ENCODE peak calls at places on chromosomes 1 and 21, in seven cellular contexts. O, A, K, W, D, L and P are unnamed samples.

GRCh38 chr1:93111561-93111960 is 32.5 kb downstream of the MTF2 start:
- DNase-seq in K (no peak), W (no peak), D (no peak), O (no peak), L (peak), A (no peak), P (no peak)

GRCh38 chr21:31176725-31177124 is 138.4 kb upstream of the KRTAP19-8 start:
- DNase-seq in W (no peak), O (no peak), A (no peak), L (no peak), K (no peak), D (no peak), P (no peak)

GRCh38 chr1:86194491-86195034 is 38.0 kb upstream of the COL24A1 start:
- DNase-seq in W (no peak), O (no peak), K (peak), A (no peak), L (no peak), D (no peak), P (no peak)

GRCh38 chr1:198556969-198557368 is 16.5 kb upstream of the ATP6V1G3 start:
- DNase-seq in L (no peak), O (peak), K (no peak), W (no peak), A (no peak), D (no peak), P (peak)

GRCh38 chr1:9201421-9202239 is 32.9 kb upstream of the H6PD start:
- DNase-seq in L (peak), O (no peak), A (peak), K (peak), W (peak), D (no peak), P (no peak)

GRCh38 chr1:111463029-111463683 is 10.6 kb upstream of the C1orf162 start:
- DNase-seq in K (no peak), D (no peak), L (peak), W (no peak), O (no peak), A (no peak), P (no peak)

GRCh38 chr1:4178501-4178900 is 278.4 kb upstream of the C1orf174 start:
- DNase-seq in O (no peak), D (no peak), L (no peak), W (no peak), A (no peak), K (no peak), P (peak)

GRCh38 chr1:1308756-1309524 is 543 bp downstream of the PUSL1 start:
- DNase-seq in L (no peak), W (peak), A (peak), O (no peak), K (no peak), D (no peak), P (peak)

GRCh38 chr1:226863446-226863845 is 7.0 kb upstream of the PSEN2 start:
- DNase-seq in W (no peak), K (peak), L (peak), O (no peak), A (no peak), D (peak), P (no peak)

GRCh38 chr21:29182674-29183073 is 52.2 kb downstream of the MAP3K7CL start:
- DNase-seq in O (no peak), L (no peak), K (no peak), D (no peak), W (no peak), A (no peak), P (no peak)

GRCh38 chr1:77060000-77060399 is 159.2 kb downstream of the PIGK start:
- DNase-seq in L (no peak), O (no peak), K (no peak), A (no peak), W (no peak), D (no peak), P (no peak)

GRCh38 chr1:51534447-51534846 is 15.4 kb upstream of the EPS15 start:
- DNase-seq in A (no peak), W (no peak), O (peak), L (no peak), K (no peak), D (no peak), P (no peak)

GRCh38 chr1:1360511-1361169 is 2.3 kb upstream of the MXRA8 start:
- DNase-seq in L (peak), A (peak), O (no peak), D (peak), K (peak), W (peak), P (no peak)

GRCh38 chr1:43843684-43844083 is 89.9 kb upstream of the ARTN start:
- DNase-seq in K (no peak), W (no peak), O (no peak), A (no peak), D (no peak), L (no peak), P (no peak)

GRCh38 chr1:52662645-52663313 is 29.8 kb downstream of the SHISAL2A start:
- DNase-seq in L (peak), A (no peak), D (no peak), O (no peak), K (peak), W (no peak), P (no peak)

GRCh38 chr1:171912509-171913185 is 71.3 kb downstream of the DNM3 start:
- DNase-seq in K (no peak), A (no peak), W (no peak), L (no peak), O (no peak), D (no peak), P (no peak)

GRCh38 chr21:41359289-41359688 is 2.5 kb upstream of the MX2 start:
- DNase-seq in A (no peak), D (no peak), L (no peak), K (no peak), W (no peak), O (no peak), P (no peak)

GRCh38 chr1:94805912-94806311 is 14.2 kb upstream of the SLC44A3 start:
- DNase-seq in W (no peak), O (peak), A (no peak), K (peak), D (no peak), L (peak), P (peak)

GRCh38 chr1:224767031-224767430 is 150.9 kb downstream of the CNIH3 start:
- DNase-seq in L (no peak), K (no peak), W (no peak), D (no peak), A (no peak), O (no peak), P (no peak)

GRCh38 chr1:56137090-56137489 is 442.3 kb downstream of the PLPP3 start:
- DNase-seq in A (no peak), O (no peak), K (no peak), L (no peak), D (no peak), W (no peak), P (no peak)

GRCh38 chr1:227915564-227916553 is 31.9 kb downstream of the WNT9A start:
- DNase-seq in D (no peak), A (no peak), W (no peak), K (no peak), L (no peak), O (no peak), P (no peak)

GRCh38 chr1:92481598-92482403 is 4.9 kb downstream of the GFI1 start:
- DNase-seq in D (no peak), W (no peak), L (no peak), O (no peak), K (no peak), A (no peak), P (peak)

GRCh38 chr1:88117597-88117996 is 566.5 kb upstream of the PKN2 start:
- DNase-seq in A (no peak), K (no peak), O (no peak), L (no peak), D (no peak), W (no peak), P (no peak)

GRCh38 chr1:206706298-206706791 is 21.6 kb downstream of the MAPKAPK2 start:
- DNase-seq in D (peak), K (peak), W (peak), A (peak), L (peak), O (no peak), P (no peak)

GRCh38 chr21:42248783-42249597 is 30.1 kb downstream of the ABCG1 start:
- DNase-seq in D (no peak), W (no peak), K (no peak), L (no peak), O (peak), A (no peak), P (peak)

GRCh38 chr1:61053712-61054608 is 28.4 kb upstream of the NFIA start:
- DNase-seq in K (no peak), L (peak), O (no peak), W (peak), A (peak), D (no peak), P (no peak)

GRCh38 chr1:222048030-222048632 is 306.2 kb upstream of the DUSP10 start:
- DNase-seq in L (peak), O (peak), D (peak), W (no peak), K (peak), A (no peak), P (peak)

GRCh38 chr1:64745181-64745985 is 508 bp downstream of the RAVER2 start:
- DNase-seq in A (peak), L (peak), K (no peak), W (peak), D (no peak), O (no peak), P (peak)

GRCh38 chr1:70992521-70992920 is 55.1 kb downstream of the PTGER3 start:
- DNase-seq in W (no peak), L (no peak), K (no peak), A (no peak), O (no peak), D (no peak), P (no peak)

GRCh38 chr1:46244656-46245371 is 2.7 kb upstream of the RAD54L start:
- DNase-seq in O (peak), K (peak), L (peak), A (no peak), D (no peak), W (no peak), P (peak)

GRCh38 chr1:181392133-181392532 is 91.2 kb upstream of the CACNA1E start:
- DNase-seq in K (no peak), A (no peak), O (no peak), L (no peak), D (no peak), W (no peak), P (no peak)

GRCh38 chr1:145952903-145953302 is 4.9 kb downstream of the LIX1L start:
- DNase-seq in D (no peak), O (no peak), W (no peak), L (no peak), K (no peak), A (no peak), P (no peak)

GRCh38 chr1:205716371-205717132 is 33.4 kb downstream of the NUCKS1 start:
- DNase-seq in O (no peak), L (no peak), W (no peak), D (no peak), A (no peak), K (no peak), P (no peak)

GRCh38 chr1:162629651-162630050 is 2.6 kb upstream of the DDR2 start:
- DNase-seq in O (no peak), D (peak), A (no peak), W (no peak), K (peak), L (peak), P (no peak)

GRCh38 chr21:34280987-34281386 is 82.8 kb upstream of the KCNE2 start:
- DNase-seq in L (peak), W (no peak), D (no peak), O (no peak), K (no peak), A (peak), P (no peak)

GRCh38 chr1:211328084-211328694 is 1.6 kb downstream of the TRAF5 start:
- DNase-seq in D (no peak), K (no peak), O (no peak), W (no peak), A (no peak), L (no peak), P (no peak)

GRCh38 chr1:119605686-119606085 is 42.4 kb downstream of the ZNF697 start:
- DNase-seq in W (no peak), A (no peak), K (no peak), L (no peak), O (no peak), D (no peak), P (no peak)

GRCh38 chr21:41663805-41664788 is 102.8 kb downstream of the RIPK4 start:
- DNase-seq in L (peak), D (no peak), A (no peak), O (peak), W (peak), K (no peak), P (no peak)

GRCh38 chr1:109598655-109599054 is 20.8 kb downstream of the GNAT2 start:
- DNase-seq in O (no peak), K (no peak), D (no peak), L (no peak), W (no peak), A (no peak), P (no peak)
- TF ChIP-seq CTCF in O (peak), K (peak), D (no peak), L (peak), W (no peak), A (no peak), P (no peak)

GRCh38 chr21:43760391-43760958 is 15.6 kb downstream of the CSTB start:
- DNase-seq in W (no peak), K (no peak), O (no peak), D (no peak), L (no peak), A (no peak), P (no peak)
- TF ChIP-seq CTCF in W (no peak), K (no peak), O (no peak), D (no peak), L (no peak), A (no peak), P (no peak)

DNA sequence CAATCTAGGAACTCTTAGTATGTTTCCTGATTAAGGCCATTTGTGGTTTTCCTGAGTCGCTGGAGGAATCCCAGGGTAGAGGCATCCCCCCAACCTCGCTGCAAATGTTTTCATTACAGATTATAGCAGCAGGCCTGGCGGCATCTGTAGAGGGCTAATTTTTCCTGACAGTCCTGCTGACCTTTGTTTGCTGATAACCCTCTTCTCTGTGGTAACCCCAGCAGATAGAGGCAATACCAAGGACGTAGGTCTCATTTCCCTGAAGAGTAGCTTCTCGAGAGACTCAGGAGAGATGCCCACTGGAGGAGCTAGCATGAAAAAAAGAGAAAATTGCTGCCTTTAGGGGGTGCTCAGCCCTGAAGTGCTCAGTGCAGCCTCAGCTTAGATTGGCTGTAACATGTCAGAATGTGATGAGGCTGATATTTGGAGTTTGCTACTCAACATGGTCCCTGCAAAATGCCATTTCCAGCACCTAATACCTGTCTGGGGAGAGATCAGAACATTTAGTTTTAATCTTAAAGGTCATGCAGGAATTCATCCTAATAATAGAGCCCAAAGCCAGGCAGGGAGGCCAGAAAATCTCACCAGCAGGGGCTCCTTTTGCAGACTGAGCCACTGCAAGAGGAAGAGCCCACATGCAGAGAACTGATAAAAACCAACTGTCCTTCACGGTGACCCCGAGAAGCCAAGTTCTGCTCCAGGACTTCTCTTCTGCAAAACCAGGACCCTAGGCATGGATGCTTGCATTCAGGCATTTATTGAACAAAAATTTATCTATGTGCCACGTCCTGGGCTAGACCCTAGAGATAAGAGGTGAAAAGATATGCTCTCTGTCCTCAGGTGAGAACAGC is 184.5 kb downstream of the KAZN start:
- DNase-seq in L (no peak), O (no peak), W (no peak), A (no peak), K (no peak), D (no peak), P (no peak)
- TF ChIP-seq CTCF in L (no peak), O (no peak), W (no peak), A (no peak), K (peak), D (no peak), P (no peak)

GRCh38 chr1:156336242-156336641 is 1.9 kb downstream of the CCT3 start:
- DNase-seq in O (peak), L (no peak), W (no peak), D (no peak), K (no peak), A (no peak), P (peak)
- TF ChIP-seq CTCF in O (peak), L (peak), W (no peak), D (peak), K (peak), A (no peak), P (no peak)

DNA sequence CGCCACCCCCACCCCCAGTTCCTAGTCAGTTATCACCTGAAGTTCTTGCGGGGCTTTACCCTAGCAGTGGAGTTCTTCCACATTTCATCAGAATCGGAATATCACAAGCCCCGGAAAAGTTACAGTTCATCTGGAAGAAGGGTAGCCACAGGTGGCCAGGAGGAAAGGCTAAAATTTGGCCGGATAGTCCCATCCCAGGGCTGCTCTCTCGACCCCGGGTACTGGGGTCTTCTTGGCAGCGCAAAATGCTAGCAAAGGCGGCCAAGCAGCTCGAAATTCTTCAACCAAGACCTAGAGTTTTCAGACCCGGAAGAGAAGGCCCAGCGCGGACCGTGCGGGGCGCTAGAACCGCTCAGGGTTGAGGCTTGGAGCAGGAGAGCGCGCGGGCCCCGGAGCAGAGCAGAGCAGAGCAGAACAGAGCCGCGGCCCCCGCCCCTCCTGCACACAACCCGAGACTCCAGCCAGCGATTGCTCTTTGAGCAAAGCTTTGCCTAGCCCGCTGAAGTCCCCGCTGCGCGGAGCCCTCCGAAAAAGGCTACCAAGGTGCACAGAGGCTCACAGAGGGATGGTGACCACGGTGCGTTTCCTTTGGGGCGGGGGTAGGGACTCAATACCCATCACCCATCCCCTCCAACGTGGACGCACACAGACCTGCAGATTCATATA is 8.1 kb downstream of the HLX start:
- DNase-seq in W (no peak), K (no peak), A (no peak), L (no peak), O (no peak), D (no peak), P (no peak)
- TF ChIP-seq CTCF in W (no peak), K (no peak), A (no peak), L (no peak), O (no peak), D (no peak), P (no peak)

GRCh38 chr1:167592475-167592874 is 37.6 kb upstream of the RCSD1 start:
- DNase-seq in L (no peak), D (no peak), W (no peak), O (no peak), K (no peak), A (no peak), P (no peak)
- TF ChIP-seq CTCF in L (no peak), D (no peak), W (no peak), O (no peak), K (no peak), A (no peak), P (no peak)

GRCh38 chr1:203327684-203328457 is 22.6 kb downstream of the BTG2 start:
- DNase-seq in W (peak), L (peak), O (no peak), D (no peak), K (no peak), A (no peak), P (peak)
- TF ChIP-seq CTCF in W (peak), L (peak), O (peak), D (peak), K (peak), A (peak), P (peak)

GRCh38 chr1:36212782-36213181 is 11.5 kb upstream of the THRAP3 start:
- DNase-seq in O (no peak), D (no peak), A (peak), W (no peak), K (no peak), L (no peak), P (no peak)

GRCh38 chr1:36211841-36212240 is 12.4 kb upstream of the THRAP3 start:
- DNase-seq in O (no peak), A (no peak), W (no peak), K (no peak), D (no peak), L (no peak), P (no peak)

GRCh38 chr1:36223373-36223995 is 759 bp upstream of the THRAP3 start:
- DNase-seq in A (no peak), D (no peak), W (no peak), K (peak), L (peak), O (peak), P (peak)

GRCh38 chr1:36222481-36223372 is 1.5 kb upstream of the THRAP3 start:
- DNase-seq in D (no peak), O (no peak), L (no peak), A (peak), W (peak), K (no peak), P (no peak)

GRCh38 chr1:36217667-36218066 is 6.6 kb upstream of the THRAP3 start:
- DNase-seq in D (no peak), L (peak), A (no peak), O (no peak), W (no peak), K (peak), P (no peak)
- TF ChIP-seq CTCF in D (peak), L (peak), A (no peak), O (no peak), W (no peak), K (peak), P (no peak)

GRCh38 chr1:95888877-95889799 is 655.1 kb downstream of the RWDD3 start:
- DNase-seq in W (no peak), A (no peak), L (no peak), D (no peak), O (no peak), K (no peak), P (no peak)
- TF ChIP-seq CTCF in W (no peak), A (no peak), L (no peak), D (no peak), O (no peak), K (no peak), P (no peak)